ENCODE peak calls at places on chromosome 3, in ten cellular contexts. T, G, Z, A, D, R, M, K, W and X are unnamed samples.

GRCh38 chr3:33645060-33645841 is 72.8 kb downstream of the CLASP2 start:
- DNase-seq in M (peak), A (no peak), G (no peak), D (no peak), R (peak), K (no peak), Z (no peak), T (peak), W (no peak), X (no peak)

GRCh38 chr3:156888576-156888975 is 62.4 kb downstream of the LEKR1 start:
- DNase-seq in M (no peak), R (no peak), G (no peak), A (no peak), T (no peak), W (no peak), K (no peak), D (no peak), Z (no peak), X (no peak)

GRCh38 chr3:122312826-122313225 is 12.2 kb upstream of the CSTA start:
- DNase-seq in T (no peak), W (no peak), R (no peak), D (no peak), Z (no peak), M (no peak), G (no peak), A (no peak), K (no peak), X (no peak)

GRCh38 chr3:174784206-174784934 is 74.8 kb upstream of the NAALADL2 start:
- DNase-seq in G (no peak), R (no peak), A (no peak), M (no peak), Z (peak), K (no peak), T (no peak), W (no peak), D (no peak), X (no peak)

GRCh38 chr3:190064112-190064511 is 56.6 kb downstream of the P3H2 start:
- DNase-seq in Z (peak), K (no peak), M (peak), R (peak), A (no peak), W (no peak), G (no peak), T (no peak), D (peak), X (peak)

GRCh38 chr3:16316396-16316795 is 51.4 kb downstream of the OXNAD1 start:
- DNase-seq in T (no peak), D (no peak), A (no peak), Z (no peak), W (no peak), K (no peak), R (no peak), G (no peak), M (no peak), X (no peak)

GRCh38 chr3:18098960-18099587 is 326.1 kb downstream of the SATB1 start:
- DNase-seq in R (peak), A (no peak), W (no peak), G (no peak), D (no peak), T (peak), Z (peak), K (no peak), M (peak), X (no peak)

GRCh38 chr3:37526511-37526910 is 335.2 kb upstream of the CTDSPL start:
- DNase-seq in D (peak), A (peak), W (peak), M (peak), T (no peak), Z (no peak), G (peak), R (no peak), K (no peak), X (no peak)

GRCh38 chr3:105809204-105809893 is 59.5 kb downstream of the CBLB start:
- DNase-seq in T (no peak), G (no peak), A (no peak), D (no peak), W (no peak), K (no peak), Z (peak), M (no peak), R (no peak), X (no peak)

GRCh38 chr3:188975612-188976314 is 196.0 kb upstream of the TPRG1 start:
- DNase-seq in R (no peak), W (no peak), G (no peak), Z (peak), K (no peak), A (no peak), D (no peak), T (peak), M (no peak), X (peak)
- H3K4me3 ChIP-seq in R (no peak), W (no peak), G (no peak), Z (peak), K (no peak), A (no peak), D (peak), T (no peak), M (no peak), X (no peak)

GRCh38 chr3:62201438-62202035 is 171.8 kb downstream of the FEZF2 start:
- DNase-seq in T (peak), D (no peak), A (no peak), M (peak), W (no peak), K (peak), R (peak), Z (peak), G (no peak), X (peak)
- TF ChIP-seq CTCF in T (peak), D (peak), A (peak), M (peak), W (peak), K (peak), R (peak), Z (peak), G (peak), X (peak)

GRCh38 chr3:28243424-28244106 is 2.1 kb downstream of the CMC1 start:
- DNase-seq in K (no peak), W (no peak), A (no peak), T (no peak), D (no peak), M (no peak), R (no peak), G (no peak), Z (no peak), X (no peak)

GRCh38 chr3:28242519-28242918 is 1.1 kb downstream of the CMC1 start:
- DNase-seq in A (no peak), R (no peak), K (no peak), Z (no peak), W (no peak), T (no peak), G (no peak), D (no peak), M (no peak), X (no peak)

GRCh38 chr3:28241221-28242160 is at the start of gene CMC1:
- DNase-seq in T (peak), D (peak), Z (peak), M (peak), W (peak), K (peak), R (peak), A (peak), G (peak), X (peak)

GRCh38 chr3:28239108-28239507 is 2.3 kb upstream of the CMC1 start:
- DNase-seq in A (no peak), T (no peak), G (no peak), Z (no peak), K (no peak), W (no peak), D (no peak), R (no peak), M (no peak), X (no peak)

DNA sequence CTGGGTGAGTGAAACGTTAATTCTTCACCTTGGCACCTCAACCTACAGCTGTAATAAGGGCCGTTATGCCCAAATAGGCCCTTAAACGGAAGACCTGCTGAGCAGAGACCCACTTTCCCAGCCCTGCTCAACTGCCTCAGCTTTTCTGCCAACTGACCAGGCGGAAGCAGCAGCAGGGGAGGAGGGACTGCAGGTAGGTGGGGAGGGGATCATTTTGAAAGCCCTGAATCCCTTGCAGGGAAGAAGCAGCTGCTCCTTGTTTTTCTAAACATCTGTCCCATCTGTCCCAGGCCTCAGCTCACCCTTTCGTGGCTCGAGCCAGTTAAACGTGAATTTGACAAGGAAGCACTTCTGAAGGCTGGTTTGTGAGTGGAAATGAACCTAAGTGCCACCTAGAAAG is 979 bp upstream of the CMC1 start:
- DNase-seq in D (no peak), G (no peak), R (no peak), M (no peak), T (peak), A (no peak), W (no peak), Z (no peak), K (no peak), X (no peak)
- H3K4me3 ChIP-seq in D (peak), G (peak), R (no peak), M (no peak), T (peak), A (peak), W (peak), Z (peak), K (no peak), X (peak)

GRCh38 chr3:111857474-111857873 is 1.6 kb upstream of the PHLDB2 start:
- DNase-seq in A (no peak), G (no peak), K (no peak), T (no peak), M (no peak), R (no peak), W (no peak), Z (no peak), D (no peak), X (no peak)

GRCh38 chr3:111859974-111860859 is 1.2 kb downstream of the PHLDB2 start:
- DNase-seq in R (peak), A (peak), M (peak), G (peak), T (peak), K (peak), D (peak), W (peak), Z (peak), X (peak)

GRCh38 chr3:111861396-111861795 is 2.3 kb downstream of the PHLDB2 start:
- DNase-seq in A (no peak), Z (no peak), W (peak), G (no peak), T (no peak), R (no peak), K (no peak), D (no peak), M (no peak), X (no peak)

GRCh38 chr3:111858641-111859040 is 424 bp upstream of the PHLDB2 start:
- DNase-seq in R (no peak), A (no peak), T (peak), K (no peak), G (no peak), Z (no peak), D (no peak), W (no peak), M (no peak), X (no peak)

DNA sequence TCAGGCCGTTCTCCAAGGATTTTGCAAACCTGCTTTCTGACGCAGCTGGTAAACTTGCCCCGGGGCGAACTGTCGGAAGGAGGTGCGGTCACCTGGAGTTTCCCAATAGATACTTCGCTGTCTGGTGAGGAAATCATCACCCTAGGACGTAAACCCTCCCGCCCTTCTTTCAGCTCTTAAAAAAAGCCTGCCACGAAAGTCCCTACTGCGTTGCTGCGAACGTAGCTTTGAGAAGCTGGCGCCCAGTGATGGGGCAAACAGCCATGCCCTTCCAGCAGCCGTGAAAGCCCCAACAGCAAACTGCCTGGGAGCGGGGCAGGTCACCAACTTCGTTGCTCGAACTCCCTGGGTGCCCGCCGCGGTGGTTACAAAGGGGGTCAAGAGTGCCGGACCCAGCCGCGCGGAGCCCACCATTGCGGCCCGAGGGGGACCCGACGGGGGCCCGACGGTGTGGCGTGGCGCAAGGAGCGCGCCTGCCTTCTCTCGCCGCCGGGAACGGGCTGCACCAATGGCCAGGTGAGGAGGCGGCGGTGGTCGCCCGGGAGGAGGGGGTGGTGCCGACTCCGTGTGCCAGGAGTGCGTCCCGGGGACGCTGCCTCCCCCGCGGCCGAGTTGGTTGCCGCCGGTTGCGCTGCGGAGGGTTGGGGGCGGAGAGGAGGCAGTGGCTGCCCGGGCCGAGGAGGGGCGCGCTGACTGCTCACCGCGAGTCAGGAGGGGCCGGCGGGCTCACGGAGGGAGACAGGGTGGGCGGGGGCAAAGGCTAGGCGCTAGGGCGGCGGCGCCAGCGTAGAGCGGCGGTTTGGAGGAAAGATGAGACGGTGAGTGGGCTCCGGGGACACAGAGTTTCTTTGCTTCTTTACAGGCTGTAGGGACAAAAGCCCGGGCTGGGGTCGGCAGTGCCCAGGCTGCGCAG is at the start of gene PHLDB2:
- DNase-seq in W (peak), A (peak), M (peak), T (peak), Z (peak), D (peak), G (peak), K (peak), R (peak), X (no peak)
- TF ChIP-seq CTCF in W (no peak), A (no peak), M (peak), T (peak), Z (peak), D (no peak), G (peak), K (no peak), R (no peak), X (no peak)

DNA sequence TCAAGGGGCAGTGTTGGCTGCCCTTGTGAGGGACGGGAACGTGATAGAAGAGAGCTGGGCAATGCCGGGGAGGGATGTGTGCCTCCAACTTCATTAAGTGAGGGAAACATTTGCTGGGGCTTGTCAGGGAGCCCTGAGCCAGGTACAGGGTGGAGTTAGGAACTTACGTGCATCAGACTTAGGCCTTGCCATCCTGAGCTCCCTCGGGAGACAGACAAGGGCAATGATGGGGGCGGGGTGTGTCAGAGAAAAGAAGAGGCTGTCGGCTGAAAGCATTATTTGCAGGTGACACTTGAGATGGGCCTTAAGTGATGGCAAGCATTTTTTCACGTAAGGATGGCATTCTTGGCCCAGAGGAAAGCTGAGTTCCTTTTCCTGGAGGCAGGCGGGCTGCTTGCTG is 1.6 kb downstream of the FAM131A start:
- DNase-seq in A (no peak), W (no peak), Z (no peak), R (no peak), K (no peak), G (no peak), M (no peak), T (peak), D (no peak), X (no peak)
- H3K4me3 ChIP-seq in A (peak), W (peak), Z (no peak), R (no peak), K (no peak), G (peak), M (no peak), T (peak), D (peak), X (no peak)

DNA sequence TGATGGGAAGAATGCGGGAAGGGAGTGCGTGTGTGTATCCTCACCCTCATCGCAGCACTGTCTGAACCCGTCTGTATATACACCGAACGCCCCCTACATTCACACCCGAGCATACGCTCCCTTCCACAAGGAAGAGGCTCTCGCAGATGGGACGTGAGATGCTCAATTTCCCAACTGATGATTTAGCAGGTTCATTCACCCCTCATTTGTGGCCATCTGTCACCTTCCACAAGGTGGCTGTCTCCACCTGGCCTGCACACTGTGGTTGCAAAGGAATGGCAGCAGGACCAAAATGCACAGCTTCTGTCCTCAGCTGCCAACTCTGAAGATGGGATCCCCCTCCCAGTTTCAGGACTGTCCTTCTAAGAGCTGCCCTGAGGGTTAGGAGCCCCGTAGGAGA is 19.4 kb upstream of the SLC6A1 start:
- DNase-seq in Z (no peak), T (no peak), K (no peak), D (no peak), G (no peak), R (no peak), W (no peak), A (no peak), M (no peak), X (no peak)
- TF ChIP-seq CTCF in Z (no peak), T (peak), K (no peak), D (no peak), G (no peak), R (no peak), W (no peak), A (no peak), M (no peak), X (peak)